ENCODE peak calls at places on chromosomes 4 and X, in eight cellular contexts. V is DMS153; C is hepatocyte; O is activated CD4-positive, alpha-beta T cell treated with anti-CD3 and anti-CD28 coated beads, Interleukin-2, amount 50 U/mL, for 1 hour; B is SK-N-SH; S is ascending aorta; U is ecto neural progenitor cell; Z is stimulated activated CD8-positive, alpha-beta memory T cell treated with anti-CD3 and anti-CD28 coated beads, Interleukin-12 subunit alpha, Interleukin-12 subunit beta, amount 100 ng/mL, for 4 hours. I is an unnamed sample.

GRCh38 chrX:131802836-131803626 is 220.1 kb upstream of the STK26 start:
- DNase-seq in V (no peak), C (no peak), O (peak), B (peak), S (peak), U (no peak), Z (peak), I (no peak)

GRCh38 chr4:155891058-155891457 is 12.4 kb upstream of the TDO2 start:
- DNase-seq in V (no peak), C (no peak), O (no peak), B (no peak), S (no peak), U (no peak), Z (no peak), I (no peak)

GRCh38 chr4:103099691-103100392 is at the start of gene BDH2:
- DNase-seq in V (peak), C (peak), O (peak), B (peak), S (peak), U (no peak), Z (no peak), I (peak)

GRCh38 chr4:101294591-101294990 is 52.7 kb downstream of the PPP3CA start:
- DNase-seq in V (no peak), C (no peak), O (no peak), B (no peak), S (no peak), U (no peak), Z (no peak), I (no peak)

GRCh38 chrX:53440101-53440500 is 5.9 kb upstream of the HSD17B10 start:
- DNase-seq in V (peak), C (no peak), O (no peak), B (no peak), S (no peak), U (no peak), Z (no peak), I (peak)

GRCh38 chrX:8042304-8042703 is 115.1 kb upstream of the PNPLA4 start:
- DNase-seq in V (peak), C (no peak), O (no peak), B (peak), S (no peak), U (no peak), Z (no peak), I (no peak)

GRCh38 chr4:71406459-71406963 is 67.7 kb downstream of the SLC4A4 start:
- DNase-seq in V (no peak), C (no peak), O (no peak), B (no peak), S (no peak), U (no peak), Z (no peak), I (no peak)

GRCh38 chr4:20764353-20764752 is 64.1 kb downstream of the PACRGL start:
- DNase-seq in V (no peak), C (no peak), O (no peak), B (no peak), S (no peak), U (no peak), Z (no peak), I (no peak)

GRCh38 chr4:185542626-185543336 is 7.5 kb upstream of the PDLIM3 start:
- DNase-seq in V (no peak), C (no peak), O (no peak), B (no peak), S (peak), U (no peak), Z (no peak), I (no peak)

GRCh38 chrX:37349131-37350033 is at the start of gene PRRG1:
- DNase-seq in V (no peak), C (peak), O (no peak), B (peak), S (peak), U (peak), Z (no peak), I (peak)